ENCODE peak calls at places on chromosomes 11 and 22, in four cellular contexts. One of them, this sample, is unnamed.

GRCh38 chr11:71188073-71188472 is 64.3 kb downstream of the SHANK2 start:
- DNase-seq in K562: no peak
- DNase-seq in HepG2: no peak
- DNase-seq in SK-N-SH: no peak
- DNase-seq in this sample: no peak

GRCh38 chr22:29341056-29341848 is 25.8 kb upstream of the RASL10A start:
- DNase-seq in K562: no peak
- DNase-seq in HepG2: no peak
- DNase-seq in SK-N-SH: no peak
- DNase-seq in this sample: no peak

GRCh38 chr11:1283091-1283511 is 26.3 kb downstream of the TOLLIP start:
- DNase-seq in K562: no peak
- DNase-seq in HepG2: no peak
- DNase-seq in SK-N-SH: no peak
- DNase-seq in this sample: no peak

GRCh38 chr22:44120314-44120704 is 60.4 kb upstream of the PARVG start:
- DNase-seq in K562: no peak
- DNase-seq in HepG2: no peak
- DNase-seq in SK-N-SH: no peak
- DNase-seq in this sample: no peak

GRCh38 chr11:26704249-26704648 is 17.6 kb downstream of the SLC5A12 start:
- DNase-seq in K562: no peak
- DNase-seq in HepG2: no peak
- DNase-seq in SK-N-SH: no peak
- DNase-seq in this sample: no peak

GRCh38 chr11:100602716-100603115 is 84.4 kb upstream of the ARHGAP42 start:
- DNase-seq in K562: no peak
- DNase-seq in HepG2: no peak
- DNase-seq in SK-N-SH: no peak
- DNase-seq in this sample: no peak

GRCh38 chr11:133928628-133929059 is 28.1 kb downstream of the IGSF9B start:
- DNase-seq in K562: no peak
- DNase-seq in HepG2: no peak
- DNase-seq in SK-N-SH: peak; percentile 81
- DNase-seq in this sample: peak; percentile 58

GRCh38 chr11:64366751-64367150 is 7.8 kb downstream of the RPS6KA4 start:
- DNase-seq in K562: no peak
- DNase-seq in HepG2: no peak
- DNase-seq in SK-N-SH: no peak
- DNase-seq in this sample: no peak

GRCh38 chr11:45651156-45651555 is 14.3 kb downstream of the CHST1 start:
- DNase-seq in K562: no peak
- DNase-seq in HepG2: no peak
- DNase-seq in SK-N-SH: no peak
- DNase-seq in this sample: no peak

GRCh38 chr11:73950869-73951710 is at the start of gene DNAJB13:
- DNase-seq in K562: peak; percentile 82
- DNase-seq in HepG2: peak; percentile 77
- DNase-seq in SK-N-SH: peak; percentile 72
- DNase-seq in this sample: peak; percentile 50

GRCh38 chr22:22387386-22387736 is 121.2 kb downstream of the ZNF280B start:
- DNase-seq in K562: no peak
- DNase-seq in HepG2: no peak
- DNase-seq in SK-N-SH: no peak
- DNase-seq in this sample: no peak

GRCh38 chr11:117419136-117419914 is 91.7 kb downstream of the CEP164 start:
- DNase-seq in K562: no peak
- DNase-seq in HepG2: no peak
- DNase-seq in SK-N-SH: no peak
- DNase-seq in this sample: no peak

GRCh38 chr11:125270711-125271110 is 106.2 kb downstream of the PKNOX2 start:
- DNase-seq in K562: no peak
- DNase-seq in HepG2: no peak
- DNase-seq in SK-N-SH: no peak
- DNase-seq in this sample: no peak

GRCh38 chr11:14446701-14447169 is 52.9 kb downstream of the COPB1 start:
- DNase-seq in K562: no peak
- DNase-seq in HepG2: no peak
- DNase-seq in SK-N-SH: no peak
- DNase-seq in this sample: no peak

GRCh38 chr22:23068832-23069385 is 1.4 kb upstream of the GNAZ start:
- DNase-seq in K562: no peak
- DNase-seq in HepG2: no peak
- DNase-seq in SK-N-SH: no peak
- DNase-seq in this sample: no peak

GRCh38 chr11:109390752-109391151 is 31.2 kb upstream of the C11orf87 start:
- DNase-seq in K562: no peak
- DNase-seq in HepG2: no peak
- DNase-seq in SK-N-SH: no peak
- DNase-seq in this sample: no peak

GRCh38 chr11:9489366-9489765 is 28.6 kb downstream of the ZNF143 start:
- DNase-seq in K562: no peak
- DNase-seq in HepG2: no peak
- DNase-seq in SK-N-SH: no peak
- DNase-seq in this sample: no peak

GRCh38 chr11:88115828-88116410 is 59.3 kb downstream of the RAB38 start:
- DNase-seq in K562: no peak
- DNase-seq in HepG2: no peak
- DNase-seq in SK-N-SH: no peak
- DNase-seq in this sample: no peak

GRCh38 chr11:129731316-129731715 is 84.3 kb upstream of the TMEM45B start:
- DNase-seq in K562: no peak
- DNase-seq in HepG2: no peak
- DNase-seq in SK-N-SH: no peak
- DNase-seq in this sample: no peak

GRCh38 chr11:74685905-74686304 is 45.3 kb downstream of the CHRDL2 start:
- DNase-seq in K562: no peak
- DNase-seq in HepG2: no peak
- DNase-seq in SK-N-SH: no peak
- DNase-seq in this sample: no peak

GRCh38 chr11:46457659-46458058 is 66.1 kb upstream of the CHRM4 start:
- DNase-seq in K562: no peak
- DNase-seq in HepG2: no peak
- DNase-seq in SK-N-SH: no peak
- DNase-seq in this sample: no peak

GRCh38 chr11:71298761-71299181 is 46.4 kb upstream of the SHANK2 start:
- DNase-seq in K562: no peak
- DNase-seq in HepG2: no peak
- DNase-seq in SK-N-SH: no peak
- DNase-seq in this sample: no peak

GRCh38 chr11:33608386-33608785 is 92.2 kb downstream of the C11orf91 start:
- DNase-seq in K562: no peak
- DNase-seq in HepG2: no peak
- DNase-seq in SK-N-SH: peak; percentile 33
- DNase-seq in this sample: no peak

GRCh38 chr11:85182437-85183109 is 444.6 kb downstream of the DLG2 start:
- DNase-seq in K562: peak; percentile 8
- DNase-seq in HepG2: peak; percentile 21
- DNase-seq in SK-N-SH: peak; percentile 24
- DNase-seq in this sample: peak; percentile 15

GRCh38 chr11:102318469-102318868 is 1.2 kb downstream of the BIRC3 start:
- DNase-seq in K562: no peak
- DNase-seq in HepG2: no peak
- DNase-seq in SK-N-SH: no peak
- DNase-seq in this sample: no peak

GRCh38 chr11:108340958-108341357 is 118.1 kb downstream of the ATM start:
- DNase-seq in K562: peak; percentile 15
- DNase-seq in HepG2: peak; percentile 62
- DNase-seq in SK-N-SH: no peak
- DNase-seq in this sample: no peak

GRCh38 chr11:78039919-78040671 is 17.0 kb upstream of the KCTD14 start:
- DNase-seq in K562: peak; percentile 50
- DNase-seq in HepG2: peak; percentile 67
- DNase-seq in SK-N-SH: peak; percentile 84
- DNase-seq in this sample: peak; percentile 60

GRCh38 chr22:31569126-31569525 is 72.8 kb downstream of the SFI1 start:
- DNase-seq in K562: no peak
- DNase-seq in HepG2: no peak
- DNase-seq in SK-N-SH: no peak
- DNase-seq in this sample: no peak

GRCh38 chr11:6612008-6612815 is at the start of gene TAF10:
- DNase-seq in K562: peak; percentile 92
- DNase-seq in HepG2: peak; percentile 87
- DNase-seq in SK-N-SH: peak; percentile 95
- DNase-seq in this sample: peak; percentile 88
- TF ChIP-seq POLR2AphosphoS5 in K562: peak; percentile 90
- TF ChIP-seq POLR2AphosphoS5 in HepG2: peak; percentile 94
- TF ChIP-seq POLR2AphosphoS5 in SK-N-SH: peak; percentile 94
- TF ChIP-seq POLR2AphosphoS5 in this sample: peak; percentile 91

GRCh38 chr11:61472282-61472681 is 36.3 kb upstream of the LRRC10B start:
- DNase-seq in K562: no peak
- DNase-seq in HepG2: no peak
- DNase-seq in SK-N-SH: no peak
- DNase-seq in this sample: no peak
- TF ChIP-seq GABPA in K562: no peak
- TF ChIP-seq GABPA in HepG2: no peak
- TF ChIP-seq GABPA in SK-N-SH: no peak
- TF ChIP-seq GABPA in this sample: no peak

GRCh38 chr11:34972892-34973291 is 56.5 kb downstream of the PDHX start:
- DNase-seq in K562: no peak
- DNase-seq in HepG2: no peak
- DNase-seq in SK-N-SH: no peak
- DNase-seq in this sample: no peak

GRCh38 chr11:34976496-34976895 is 60.1 kb downstream of the PDHX start:
- DNase-seq in K562: no peak
- DNase-seq in HepG2: no peak
- DNase-seq in SK-N-SH: no peak
- DNase-seq in this sample: no peak

GRCh38 chr11:34978236-34979191 is 62.1 kb downstream of the PDHX start:
- DNase-seq in K562: no peak
- DNase-seq in HepG2: no peak
- DNase-seq in SK-N-SH: no peak
- DNase-seq in this sample: no peak

GRCh38 chr11:34975482-34975881 is 59.1 kb downstream of the PDHX start:
- DNase-seq in K562: no peak
- DNase-seq in HepG2: peak; percentile 2
- DNase-seq in SK-N-SH: no peak
- DNase-seq in this sample: no peak

DNA sequence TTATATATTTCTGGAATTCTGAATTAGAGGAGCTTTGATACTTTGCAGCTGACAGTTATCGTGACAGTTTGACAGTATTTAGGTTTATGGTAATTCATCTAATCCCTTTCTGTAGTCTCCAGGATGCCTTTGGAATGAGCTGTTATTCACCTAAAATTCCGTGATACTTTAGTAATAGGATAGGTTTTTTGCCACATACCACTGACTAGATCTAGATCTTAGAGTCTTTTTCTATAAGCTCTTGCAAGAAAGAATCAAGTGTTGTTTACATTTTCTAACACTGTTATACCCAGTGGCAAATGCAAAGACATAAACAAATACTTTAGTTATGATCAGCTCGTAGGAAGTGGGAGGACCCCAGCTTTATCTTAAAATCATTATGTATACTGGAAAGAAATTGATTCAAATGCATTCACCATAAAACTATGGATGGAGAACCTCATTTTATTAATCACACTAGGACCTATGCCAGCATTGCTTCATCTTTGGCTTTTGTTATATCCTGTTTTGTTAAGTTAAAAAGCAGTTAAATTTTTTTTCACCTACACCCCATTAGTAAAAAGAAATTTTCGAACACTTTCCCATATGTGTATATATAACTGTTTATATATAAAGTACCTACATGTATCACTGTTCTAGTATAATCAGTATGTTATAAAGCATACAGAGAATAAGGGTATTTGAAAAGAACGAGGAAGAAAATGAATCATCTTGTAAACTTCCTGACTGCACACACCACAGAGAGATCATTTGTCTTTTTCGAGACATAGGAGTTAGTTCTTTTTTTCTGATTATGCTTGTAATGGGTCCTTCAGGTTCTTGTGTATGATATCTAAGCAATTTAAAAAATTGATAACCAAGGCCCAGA is 60.9 kb downstream of the PDHX start:
- DNase-seq in K562: no peak
- DNase-seq in HepG2: no peak
- DNase-seq in SK-N-SH: no peak
- DNase-seq in this sample: no peak
- TF ChIP-seq POLR2AphosphoS5 in K562: no peak
- TF ChIP-seq POLR2AphosphoS5 in HepG2: no peak
- TF ChIP-seq POLR2AphosphoS5 in SK-N-SH: no peak
- TF ChIP-seq POLR2AphosphoS5 in this sample: no peak

DNA sequence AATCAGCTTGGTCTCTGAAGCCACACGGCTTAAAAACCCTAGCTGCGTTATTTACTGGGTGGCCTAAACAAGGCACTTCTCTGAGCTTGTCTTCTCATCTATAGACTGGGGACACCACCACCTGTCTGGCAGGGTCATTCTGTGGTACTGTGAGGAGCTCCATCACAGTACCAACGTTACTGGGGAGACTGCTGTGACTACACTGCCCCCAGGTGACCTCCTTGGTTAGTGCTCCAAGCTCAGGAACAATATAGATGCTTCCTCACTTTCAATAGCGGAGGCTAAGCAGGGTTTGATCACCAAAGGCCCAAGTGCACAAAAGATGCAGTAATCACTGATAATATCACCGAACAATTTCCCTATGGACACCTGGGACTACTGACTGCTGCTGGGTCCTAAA is 18.9 kb downstream of the PRPF19 start:
- DNase-seq in K562: peak; percentile 66
- DNase-seq in HepG2: peak; percentile 66
- DNase-seq in SK-N-SH: peak; percentile 63
- DNase-seq in this sample: peak; percentile 56
- TF ChIP-seq GABPA in K562: no peak
- TF ChIP-seq GABPA in HepG2: no peak
- TF ChIP-seq GABPA in SK-N-SH: no peak
- TF ChIP-seq GABPA in this sample: no peak

DNA sequence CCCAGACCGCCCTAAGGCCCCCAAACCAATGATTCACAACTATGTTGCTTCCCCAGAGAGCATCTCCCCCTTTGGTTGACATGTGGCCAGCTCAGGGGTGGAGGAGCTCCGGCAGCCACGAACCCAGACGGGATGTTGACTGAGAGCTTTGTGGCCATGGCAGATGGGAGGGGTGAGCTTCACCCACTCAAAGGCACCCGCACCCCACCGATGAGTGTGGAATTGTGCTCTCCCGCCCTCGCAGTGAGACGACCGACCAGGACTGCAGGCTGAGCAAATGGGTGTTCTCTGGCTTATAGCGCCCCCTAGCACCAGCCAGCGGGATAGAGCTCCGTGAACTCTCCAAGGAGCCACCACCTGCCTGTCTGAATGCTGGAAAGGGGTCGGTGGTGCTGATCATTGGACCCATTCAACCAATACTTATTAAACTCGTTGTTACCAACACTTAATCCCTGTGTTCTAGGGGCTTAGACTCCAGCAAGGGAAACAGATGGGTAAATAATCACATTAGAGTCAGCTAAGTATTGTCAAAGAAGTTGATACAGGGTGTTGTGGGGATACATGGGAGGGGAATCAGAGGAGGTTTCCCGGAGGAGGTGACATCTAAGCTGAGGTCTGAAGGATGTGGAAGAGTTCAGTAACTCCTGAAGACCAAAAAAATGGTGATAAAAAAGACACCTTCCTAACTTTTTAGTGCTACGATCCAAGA is 4.5 kb upstream of the TIMP3 start:
- DNase-seq in K562: peak; percentile 65
- DNase-seq in HepG2: peak; percentile 44
- DNase-seq in SK-N-SH: peak; percentile 76
- DNase-seq in this sample: peak; percentile 56
- TF ChIP-seq POLR2AphosphoS5 in K562: no peak
- TF ChIP-seq POLR2AphosphoS5 in HepG2: no peak
- TF ChIP-seq POLR2AphosphoS5 in SK-N-SH: no peak
- TF ChIP-seq POLR2AphosphoS5 in this sample: no peak

This sample was measured in HL-60.